ENCODE peak calls at places on chromosome 6, in seven cellular contexts. R is RWPE1, G is tibial artery, Z is neural crest cell, K is cardiac fibroblast, N is prostate gland, V is mammary epithelial cell. O is an unnamed sample.

GRCh38 chr6:138240476-138241245 is 22.4 kb upstream of the PBOV1 start:
- DNase-seq in R (no peak), G (no peak), Z (no peak), K (no peak), N (no peak), V (no peak), O (no peak)

GRCh38 chr6:167849846-167850459 is 23.2 kb downstream of the AFDN start:
- DNase-seq in R (peak), G (no peak), Z (no peak), K (peak), N (peak), V (peak), O (no peak)

GRCh38 chr6:125957845-125958244 is 1.3 kb downstream of the HINT3 start:
- DNase-seq in R (peak), G (peak), Z (no peak), K (peak), N (peak), V (peak), O (no peak)

GRCh38 chr6:5996701-5997419 is 9.9 kb downstream of the NRN1 start:
- DNase-seq in R (no peak), G (no peak), Z (peak), K (peak), N (no peak), V (peak), O (no peak)

GRCh38 chr6:16201706-16202105 is 36.7 kb upstream of the GMPR start:
- DNase-seq in R (no peak), G (no peak), Z (no peak), K (no peak), N (no peak), V (no peak), O (no peak)

GRCh38 chr6:111642463-111643158 is 36.9 kb upstream of the TRAF3IP2 start:
- DNase-seq in R (peak), G (peak), Z (peak), K (peak), N (no peak), V (peak), O (no peak)

GRCh38 chr6:35071347-35071994 is 69.7 kb downstream of the TCP11 start:
- DNase-seq in R (no peak), G (no peak), Z (no peak), K (no peak), N (no peak), V (peak), O (no peak)

GRCh38 chr6:114304304-114304887 is 38.4 kb downstream of the HS3ST5 start:
- DNase-seq in R (no peak), G (no peak), Z (no peak), K (peak), N (no peak), V (peak), O (peak)

GRCh38 chr6:64326939-64327338 is 691.3 kb downstream of the PHF3 start:
- DNase-seq in R (no peak), G (no peak), Z (no peak), K (no peak), N (no peak), V (no peak), O (no peak)

GRCh38 chr6:5089821-5090449 is 4.8 kb downstream of the PPP1R3G start:
- DNase-seq in R (no peak), G (no peak), Z (no peak), K (no peak), N (no peak), V (no peak), O (no peak)

GRCh38 chr6:46491789-46492547 is 719 bp upstream of the RCAN2 start:
- DNase-seq in R (peak), G (peak), Z (peak), K (no peak), N (peak), V (peak), O (no peak)

GRCh38 chr6:24060982-24061754 is 64.8 kb upstream of the NRSN1 start:
- DNase-seq in R (no peak), G (no peak), Z (no peak), K (no peak), N (no peak), V (no peak), O (no peak)

GRCh38 chr6:141963543-141964295 is 169.0 kb upstream of the GJE1 start:
- DNase-seq in R (no peak), G (no peak), Z (no peak), K (peak), N (no peak), V (no peak), O (no peak)

DNA sequence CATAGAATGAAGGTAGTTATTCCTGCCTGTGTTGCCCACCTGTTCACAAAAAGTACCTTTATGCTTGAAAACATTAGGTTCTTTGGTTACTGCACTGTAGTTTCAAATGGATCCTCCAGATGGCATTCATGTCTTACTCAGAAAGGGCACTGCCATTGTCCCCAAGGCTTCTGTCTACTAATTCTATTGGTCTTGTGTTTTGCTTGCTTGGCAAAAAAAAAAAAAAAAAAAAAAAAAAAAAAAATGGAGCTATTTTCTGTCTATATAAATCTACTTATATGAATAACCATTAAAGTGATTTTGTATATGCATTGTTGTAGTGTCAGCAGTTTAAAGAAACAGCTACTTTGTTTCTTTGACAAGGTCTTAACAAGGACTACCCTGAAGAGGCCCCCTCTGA is 12.7 kb upstream of the EFHC1 start:
- DNase-seq in R (peak), G (no peak), Z (no peak), K (peak), N (no peak), V (peak), O (no peak)
- TF ChIP-seq CTCF in R (peak), G (peak), Z (peak), K (peak), N (no peak), V (peak), O (peak)

GRCh38 chr6:147366290-147366689 is 142.2 kb upstream of the SAMD5 start:
- DNase-seq in R (no peak), G (no peak), Z (no peak), K (peak), N (no peak), V (no peak), O (no peak)
- TF ChIP-seq CTCF in R (no peak), G (no peak), Z (no peak), K (no peak), N (no peak), V (no peak), O (no peak)

GRCh38 chr6:54624779-54625178 is 221.8 kb upstream of the FAM83B start:
- DNase-seq in R (no peak), G (no peak), Z (no peak), K (peak), N (no peak), V (no peak), O (peak)

GRCh38 chr6:54618597-54618996 is 228.0 kb upstream of the FAM83B start:
- DNase-seq in R (no peak), G (no peak), Z (no peak), K (no peak), N (no peak), V (no peak), O (no peak)

GRCh38 chr6:54619102-54619501 is 227.5 kb upstream of the FAM83B start:
- DNase-seq in R (no peak), G (no peak), Z (no peak), K (no peak), N (no peak), V (no peak), O (no peak)

GRCh38 chr6:54624216-54624615 is 222.4 kb upstream of the FAM83B start:
- DNase-seq in R (no peak), G (no peak), Z (no peak), K (no peak), N (no peak), V (no peak), O (no peak)

DNA sequence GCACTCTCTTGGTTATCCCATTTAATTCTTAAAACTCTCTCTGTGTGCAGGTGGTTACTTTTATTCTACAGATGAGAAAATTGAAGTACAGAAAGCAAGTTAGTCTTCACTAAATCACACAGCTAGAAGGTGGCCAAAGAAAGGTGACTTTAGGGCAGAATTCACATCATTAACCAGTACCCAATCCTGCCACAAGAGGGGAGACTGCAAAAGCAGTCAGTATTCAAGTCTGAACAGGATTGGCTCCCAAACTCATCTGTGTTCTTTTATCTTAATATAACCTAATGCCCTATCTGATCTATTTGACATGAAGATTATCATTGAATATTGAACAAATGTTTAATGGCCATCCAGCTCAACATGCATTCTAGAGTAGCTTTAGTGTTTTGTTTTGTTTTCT is 225.3 kb upstream of the FAM83B start:
- DNase-seq in R (peak), G (no peak), Z (no peak), K (peak), N (no peak), V (no peak), O (no peak)
- TF ChIP-seq CTCF in R (peak), G (peak), Z (peak), K (peak), N (no peak), V (peak), O (peak)

DNA sequence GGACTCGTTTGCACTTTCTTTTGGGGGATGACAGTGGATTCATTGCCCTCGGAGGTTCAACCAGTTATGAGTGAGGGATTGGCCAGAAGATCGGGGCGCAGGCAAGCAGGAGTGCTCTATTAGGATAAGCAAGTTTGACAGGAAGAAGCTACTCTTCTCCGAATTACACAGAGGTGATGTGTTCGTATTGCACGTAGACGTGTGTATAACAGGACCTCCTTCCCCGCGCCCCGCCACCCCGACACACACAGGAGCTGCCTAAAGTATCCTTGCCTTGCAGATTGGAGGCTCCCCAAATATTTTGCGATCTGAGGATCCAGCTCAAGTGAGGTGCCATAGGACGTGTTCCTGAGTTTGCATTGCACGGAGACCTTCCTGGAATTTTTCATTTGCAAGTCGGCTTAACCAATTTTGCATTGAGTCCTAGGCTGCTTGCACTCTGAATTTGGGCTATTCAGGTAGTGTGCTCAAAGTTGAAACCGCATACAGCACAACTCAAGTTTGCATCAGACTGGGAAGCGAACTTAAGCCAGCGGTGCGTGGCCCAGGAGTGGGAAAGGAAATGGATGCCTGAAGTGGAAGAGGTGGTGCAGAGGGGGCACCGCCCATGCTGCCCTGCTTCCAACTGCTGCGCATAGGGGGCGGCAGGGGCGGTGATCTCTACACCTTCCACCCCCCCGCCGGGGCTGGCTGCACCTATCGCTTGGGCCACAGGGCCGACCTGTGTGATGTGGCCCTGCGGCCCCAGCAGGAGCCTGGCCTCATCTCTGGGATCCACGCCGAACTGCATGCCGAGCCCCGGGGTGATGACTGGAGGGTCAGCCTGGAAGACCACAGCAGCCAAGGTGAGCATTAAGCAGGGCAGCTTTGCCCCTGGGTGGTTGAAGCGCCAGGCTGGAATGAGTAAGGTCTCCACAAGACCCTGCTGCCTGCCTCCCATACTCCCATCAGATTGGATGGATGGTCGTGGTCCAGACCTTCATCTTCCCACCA is 770 bp downstream of the TCF19 start:
- DNase-seq in R (peak), G (no peak), Z (no peak), K (peak), N (no peak), V (peak), O (no peak)
- TF ChIP-seq CTCF in R (peak), G (no peak), Z (no peak), K (peak), N (no peak), V (no peak), O (peak)

GRCh38 chr6:144093236-144093635 is 2.1 kb downstream of the SF3B5 start:
- DNase-seq in R (no peak), G (no peak), Z (no peak), K (no peak), N (no peak), V (no peak), O (no peak)

GRCh38 chr6:144087789-144088426 is 7.5 kb downstream of the SF3B5 start:
- DNase-seq in R (no peak), G (no peak), Z (no peak), K (no peak), N (no peak), V (no peak), O (no peak)

GRCh38 chr6:144094731-144095133 is 641 bp downstream of the SF3B5 start:
- DNase-seq in R (no peak), G (peak), Z (no peak), K (no peak), N (no peak), V (no peak), O (no peak)

GRCh38 chr6:144093658-144094057 is 1.7 kb downstream of the SF3B5 start:
- DNase-seq in R (no peak), G (no peak), Z (no peak), K (no peak), N (no peak), V (no peak), O (no peak)

DNA sequence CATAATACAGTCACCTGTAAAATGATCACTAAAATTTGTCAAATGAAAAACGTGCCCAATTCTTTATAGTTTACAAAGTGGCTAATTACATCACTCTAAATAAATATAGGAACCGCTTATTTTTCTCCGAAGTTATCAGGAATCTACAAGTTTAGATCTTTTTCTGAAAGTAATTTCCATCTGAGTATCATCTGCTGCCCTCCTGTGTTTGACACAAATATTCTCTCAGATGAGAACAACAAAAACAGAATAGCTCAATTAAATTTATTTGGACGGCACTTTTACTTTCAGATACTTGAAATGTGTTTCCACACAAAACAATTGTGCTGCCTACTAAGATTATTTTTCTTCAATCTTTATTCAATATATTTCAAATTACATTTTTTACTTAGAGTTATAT is 5.0 kb downstream of the SF3B5 start:
- DNase-seq in R (no peak), G (no peak), Z (no peak), K (no peak), N (no peak), V (no peak), O (no peak)
- TF ChIP-seq CTCF in R (no peak), G (no peak), Z (peak), K (no peak), N (no peak), V (no peak), O (no peak)

GRCh38 chr6:52390361-52390727 is 28.4 kb downstream of the PAQR8 start:
- DNase-seq in R (peak), G (no peak), Z (no peak), K (peak), N (peak), V (peak), O (no peak)

GRCh38 chr6:52388790-52389189 is 26.8 kb downstream of the PAQR8 start:
- DNase-seq in R (no peak), G (no peak), Z (no peak), K (no peak), N (peak), V (no peak), O (no peak)

GRCh38 chr6:52391599-52391998 is 28.5 kb upstream of the EFHC1 start:
- DNase-seq in R (no peak), G (no peak), Z (no peak), K (no peak), N (no peak), V (no peak), O (no peak)

GRCh38 chr6:52389626-52390360 is 27.8 kb downstream of the PAQR8 start:
- DNase-seq in R (peak), G (no peak), Z (no peak), K (peak), N (peak), V (peak), O (no peak)

DNA sequence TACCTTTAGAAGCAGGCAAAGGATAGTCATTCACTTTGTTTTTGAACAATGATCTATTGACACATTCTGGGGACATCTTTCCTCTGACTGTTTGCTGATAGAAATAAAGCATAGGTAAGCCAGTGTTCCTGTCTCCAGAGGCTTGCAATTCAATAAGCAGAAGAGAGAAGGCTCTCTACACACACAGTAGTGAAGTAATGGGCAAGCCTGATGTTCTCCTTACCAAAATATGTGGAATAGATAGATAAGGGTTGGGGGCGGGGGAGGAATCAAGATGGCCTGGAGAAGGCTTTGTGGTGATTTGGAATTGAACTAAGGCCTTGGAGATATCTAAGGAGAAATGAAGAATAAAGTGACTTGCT is 27.3 kb downstream of the PAQR8 start:
- DNase-seq in R (no peak), G (no peak), Z (no peak), K (no peak), N (no peak), V (peak), O (no peak)
- TF ChIP-seq CTCF in R (no peak), G (no peak), Z (no peak), K (no peak), N (no peak), V (no peak), O (no peak)

GRCh38 chr6:17673543-17674254 is 33.0 kb downstream of the NUP153 start:
- DNase-seq in R (no peak), G (no peak), Z (no peak), K (no peak), N (no peak), V (peak), O (no peak)

GRCh38 chr6:17677602-17678001 is 29.1 kb downstream of the NUP153 start:
- DNase-seq in R (no peak), G (no peak), Z (no peak), K (no peak), N (no peak), V (no peak), O (no peak)

GRCh38 chr6:17666646-17667045 is 40.1 kb downstream of the NUP153 start:
- DNase-seq in R (no peak), G (no peak), Z (no peak), K (no peak), N (no peak), V (no peak), O (no peak)

GRCh38 chr6:17672064-17672718 is 34.5 kb downstream of the NUP153 start:
- DNase-seq in R (no peak), G (no peak), Z (no peak), K (no peak), N (no peak), V (no peak), O (no peak)
- TF ChIP-seq CTCF in R (no peak), G (no peak), Z (no peak), K (no peak), N (no peak), V (no peak), O (no peak)

GRCh38 chr6:17635568-17635967 is 35.5 kb downstream of the FAM8A1 start:
- DNase-seq in R (no peak), G (no peak), Z (no peak), K (no peak), N (no peak), V (no peak), O (no peak)

GRCh38 chr6:17629824-17630510 is 29.9 kb downstream of the FAM8A1 start:
- DNase-seq in R (no peak), G (no peak), Z (no peak), K (no peak), N (no peak), V (no peak), O (no peak)

GRCh38 chr6:17630511-17631073 is 30.5 kb downstream of the FAM8A1 start:
- DNase-seq in R (no peak), G (no peak), Z (no peak), K (no peak), N (peak), V (no peak), O (no peak)

GRCh38 chr6:17632929-17633328 is 32.8 kb downstream of the FAM8A1 start:
- DNase-seq in R (no peak), G (no peak), Z (no peak), K (no peak), N (no peak), V (no peak), O (no peak)

GRCh38 chr6:17633465-17634188 is 33.5 kb downstream of the FAM8A1 start:
- DNase-seq in R (no peak), G (no peak), Z (no peak), K (no peak), N (no peak), V (no peak), O (no peak)
- TF ChIP-seq CTCF in R (no peak), G (no peak), Z (no peak), K (no peak), N (no peak), V (no peak), O (no peak)

GRCh38 chr6:30116724-30117123 is 3.8 kb upstream of the TRIM31 start:
- DNase-seq in R (no peak), G (no peak), Z (no peak), K (no peak), N (no peak), V (no peak), O (no peak)
- TF ChIP-seq CTCF in R (no peak), G (no peak), Z (peak), K (no peak), N (no peak), V (no peak), O (no peak)

DNA sequence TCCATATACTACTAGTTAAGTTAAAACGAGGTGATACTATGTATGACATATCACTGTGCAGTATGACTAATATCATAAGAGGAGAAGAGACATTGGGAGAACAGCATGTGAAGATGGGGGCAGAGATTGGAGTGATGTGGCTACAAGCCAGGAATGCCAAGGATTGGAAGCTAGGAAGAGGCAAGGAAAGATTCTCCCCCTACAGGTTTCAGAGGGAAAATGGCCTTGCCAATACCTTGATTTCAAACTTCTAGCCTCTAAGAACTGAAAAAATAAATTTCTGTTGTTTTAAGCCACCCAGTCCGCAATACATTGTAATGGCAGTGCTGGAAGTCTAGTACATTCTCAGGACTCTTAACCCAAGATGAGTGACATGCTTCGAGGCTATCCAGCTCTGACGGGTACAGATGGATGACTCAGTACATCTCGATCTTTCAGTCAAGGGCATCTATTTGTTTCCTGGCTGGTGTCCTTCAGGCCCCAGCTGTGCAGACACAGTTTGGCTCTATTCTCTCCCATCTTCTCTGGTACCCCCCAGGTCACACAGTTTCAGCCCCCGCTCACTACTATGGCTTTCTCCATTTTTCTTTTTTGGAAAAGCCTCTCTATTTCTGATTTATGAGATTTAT is 55.5 kb upstream of the THEMIS start:
- DNase-seq in R (no peak), G (no peak), Z (no peak), K (no peak), N (no peak), V (peak), O (no peak)
- TF ChIP-seq CTCF in R (no peak), G (no peak), Z (peak), K (peak), N (no peak), V (peak), O (peak)